ENCODE peak calls at places on chromosome 10, in eight cellular contexts. S is CD8-positive, alpha-beta T cell; C is IMR-90; O is heart right ventricle; Y is cardiac muscle cell; U is K562; J is transverse colon; L is neural progenitor cell. R is an unnamed sample.

GRCh38 chr10:78549536-78549935 is 515.9 kb downstream of the RPS24 start:
- DNase-seq in S (no peak), C (no peak), O (no peak), Y (no peak), U (no peak), J (no peak), L (no peak), R (no peak)

GRCh38 chr10:32095116-32095733 is 39.0 kb upstream of the KIF5B start:
- DNase-seq in S (no peak), C (no peak), O (no peak), Y (peak; percentile 16), U (no peak), J (no peak), L (no peak), R (no peak)

GRCh38 chr10:103067951-103068350 is 125.1 kb downstream of the NT5C2 start:
- DNase-seq in S (no peak), C (peak; percentile 52), O (no peak), Y (no peak), U (no peak), J (no peak), L (no peak), R (no peak)

GRCh38 chr10:62038609-62039190 is 137.2 kb downstream of the ARID5B start:
- DNase-seq in S (peak; percentile 73), C (peak; percentile 78), O (peak; percentile 63), Y (peak; percentile 87), U (peak; percentile 57), J (peak; percentile 85), L (peak; percentile 67), R (peak; percentile 64)

GRCh38 chr10:61832866-61833481 is 68.5 kb upstream of the ARID5B start:
- DNase-seq in S (no peak), C (peak; percentile 40), O (no peak), Y (peak; percentile 84), U (no peak), J (no peak), L (no peak), R (no peak)

GRCh38 chr10:102813734-102814455 is 23.3 kb downstream of the CYP17A1 start:
- DNase-seq in S (no peak), C (peak; percentile 37), O (no peak), Y (peak; percentile 71), U (peak; percentile 22), J (peak; percentile 65), L (no peak), R (no peak)

GRCh38 chr10:97733256-97733655 is 3.7 kb upstream of the ZFYVE27 start:
- DNase-seq in S (no peak), C (no peak), O (no peak), Y (no peak), U (no peak), J (no peak), L (no peak), R (no peak)

GRCh38 chr10:128574616-128575210 is 448.5 kb upstream of the MKI67 start:
- DNase-seq in S (no peak), C (no peak), O (no peak), Y (no peak), U (no peak), J (no peak), L (no peak), R (no peak)

GRCh38 chr10:123800299-123800698 is 91.3 kb downstream of the CPXM2 start:
- DNase-seq in S (no peak), C (no peak), O (no peak), Y (peak; percentile 10), U (peak; percentile 53), J (no peak), L (no peak), R (no peak)

GRCh38 chr10:111151595-111151994 is 74.8 kb downstream of the ADRA2A start:
- DNase-seq in S (no peak), C (no peak), O (no peak), Y (no peak), U (no peak), J (no peak), L (peak; percentile 53), R (no peak)

GRCh38 chr10:71060636-71061426 is 151.5 kb upstream of the UNC5B start:
- DNase-seq in S (no peak), C (no peak), O (no peak), Y (no peak), U (no peak), J (no peak), L (peak; percentile 29), R (no peak)

GRCh38 chr10:105063796-105064195 is 422.7 kb downstream of the SORCS3 start:
- DNase-seq in S (no peak), C (no peak), O (peak; percentile 9), Y (no peak), U (no peak), J (peak; percentile 31), L (peak; percentile 80), R (no peak)

GRCh38 chr10:44962870-44963738 is 3.5 kb downstream of the RASSF4 start:
- DNase-seq in S (no peak), C (no peak), O (no peak), Y (no peak), U (no peak), J (peak; percentile 55), L (peak; percentile 76), R (no peak)

GRCh38 chr10:9244880-9245279 is 1190.4 kb downstream of the GATA3 start:
- DNase-seq in S (no peak), C (no peak), O (no peak), Y (no peak), U (no peak), J (no peak), L (peak; percentile 43), R (no peak)

GRCh38 chr10:122998934-122999333 is 9.7 kb downstream of the IKZF5 start:
- DNase-seq in S (no peak), C (no peak), O (no peak), Y (no peak), U (no peak), J (no peak), L (no peak), R (no peak)

GRCh38 chr10:70118196-70118595 is 14.4 kb downstream of the AIFM2 start:
- DNase-seq in S (no peak), C (no peak), O (no peak), Y (no peak), U (no peak), J (no peak), L (no peak), R (no peak)

GRCh38 chr10:47090903-47091302 is 179.7 kb downstream of the PTPN20 start:
- DNase-seq in S (no peak), C (no peak), O (no peak), Y (no peak), U (no peak), J (no peak), L (peak; percentile 17), R (no peak)

GRCh38 chr10:14241196-14241595 is 89.5 kb downstream of the FRMD4A start:
- DNase-seq in S (no peak), C (no peak), O (no peak), Y (no peak), U (no peak), J (no peak), L (no peak), R (no peak)

GRCh38 chr10:107440741-107441140 is 276.2 kb upstream of the SORCS1 start:
- DNase-seq in S (no peak), C (no peak), O (no peak), Y (no peak), U (no peak), J (no peak), L (no peak), R (no peak)

DNA sequence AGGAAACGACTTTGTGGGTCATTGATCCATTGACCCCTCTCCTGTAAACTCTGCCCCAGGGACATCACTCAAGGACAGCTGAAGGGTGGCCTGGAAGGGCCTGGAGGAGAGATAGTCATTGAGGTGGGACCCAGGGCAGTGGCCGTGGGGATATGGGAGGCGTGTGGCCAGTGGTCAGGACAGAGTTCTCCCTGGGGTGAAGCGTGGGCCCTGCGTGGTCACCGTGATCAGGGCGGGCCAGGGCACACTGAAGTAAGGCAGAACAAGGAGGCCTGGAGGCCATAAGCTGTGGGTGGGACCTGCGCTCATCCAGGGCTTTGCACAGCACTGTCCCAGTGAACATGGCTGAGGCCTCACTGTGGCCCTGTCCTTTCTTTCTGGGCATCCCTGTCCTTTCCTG is 177.9 kb downstream of the ZNF248 start:
- DNase-seq in S (no peak), C (no peak), O (no peak), Y (no peak), U (no peak), J (no peak), L (no peak), R (no peak)
- H3K9me3 ChIP-seq in S (no peaks in the 10 kb centered on the region), C (peaks cover 47% of the 10 kb centered on the region), O (no peaks in the 10 kb centered on the region), Y (no peaks in the 10 kb centered on the region), U (no peaks in the 10 kb centered on the region), J (no peaks in the 10 kb centered on the region), L (no peaks in the 10 kb centered on the region), R (no peaks in the 10 kb centered on the region)

DNA sequence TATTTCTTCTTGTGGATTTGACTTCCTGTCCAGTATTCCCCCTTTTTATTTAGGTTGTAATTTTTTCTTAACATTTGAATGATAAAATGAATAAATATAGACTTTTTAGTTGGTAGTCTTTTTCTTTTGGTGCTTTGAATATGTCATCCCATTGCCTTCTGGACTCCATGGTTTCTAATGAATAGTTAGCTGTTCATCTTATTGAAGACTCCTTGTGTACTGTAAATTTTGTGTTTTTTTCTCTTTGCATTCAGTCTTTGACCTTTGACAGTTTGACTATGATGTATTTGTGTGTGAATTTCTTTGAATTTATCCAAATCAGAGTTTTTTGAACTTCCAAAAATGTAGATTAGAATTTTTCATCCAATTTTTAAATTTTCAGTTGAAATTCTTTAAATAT is 554.3 kb downstream of the NRG3 start:
- DNase-seq in S (no peak), C (no peak), O (no peak), Y (no peak), U (no peak), J (no peak), L (no peak), R (no peak)
- H3K9me3 ChIP-seq in S (no peaks in the 10 kb centered on the region), C (no peaks in the 10 kb centered on the region), O (peaks cover 7% of the 10 kb centered on the region), Y (no peaks in the 10 kb centered on the region), U (no peaks in the 10 kb centered on the region), J (no peaks in the 10 kb centered on the region), L (peaks cover 21% of the 10 kb centered on the region), R (no peaks in the 10 kb centered on the region)

GRCh38 chr10:85293483-85293882 is 965.1 kb downstream of the CCSER2 start:
- DNase-seq in S (no peak), C (no peak), O (no peak), Y (no peak), U (no peak), J (no peak), L (no peak), R (no peak)
- H3K9me3 ChIP-seq in S (no peaks in the 10 kb centered on the region), C (peaks cover 4% of the 10 kb centered on the region), O (no peaks in the 10 kb centered on the region), Y (no peaks in the 10 kb centered on the region), U (no peaks in the 10 kb centered on the region), J (peaks cover 3% of the 10 kb centered on the region), L (no peaks in the 10 kb centered on the region), R (no peaks in the 10 kb centered on the region)

DNA sequence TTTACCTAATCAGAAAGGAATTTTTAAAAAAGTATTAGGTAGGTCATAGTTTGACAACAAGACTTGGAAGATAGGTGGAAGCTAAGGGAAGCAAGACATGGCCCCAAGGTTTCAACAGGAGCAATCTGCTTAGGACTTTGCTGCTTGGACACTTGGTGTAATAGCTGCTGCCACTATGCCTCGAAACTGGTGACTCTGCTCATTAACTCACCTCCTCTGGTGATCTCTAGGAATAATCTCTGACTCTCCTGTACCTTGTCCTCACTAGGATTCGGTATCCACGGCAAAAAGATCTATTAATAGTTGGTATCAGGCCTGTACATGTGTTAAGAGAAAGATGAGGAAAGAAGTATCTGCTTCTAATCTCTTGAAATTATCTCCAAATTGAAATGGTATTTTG is 53.1 kb downstream of the PTEN start:
- DNase-seq in S (no peak), C (no peak), O (no peak), Y (no peak), U (peak; percentile 6), J (no peak), L (no peak), R (no peak)
- H3K9me3 ChIP-seq in S (peaks cover 18% of the 10 kb centered on the region), C (peaks cover 12% of the 10 kb centered on the region), O (peaks cover 9% of the 10 kb centered on the region), Y (no peaks in the 10 kb centered on the region), U (peaks cover 3% of the 10 kb centered on the region), J (peaks cover 20% of the 10 kb centered on the region), L (no peaks in the 10 kb centered on the region), R (peaks cover 12% of the 10 kb centered on the region)

R was measured in effector memory CD4-positive, alpha-beta T cell.